ENCODE peak calls at places on chromosomes 11 and 22, in eight cellular contexts. E is ovary; I is posterior vena cava; Y is NCI-H748 treated with DMSO at 0.1 percent for 48 hours; G is iris pigment epithelial cell; B is activated naive CD8-positive, alpha-beta T cell treated with anti-CD3 and anti-CD28 coated beads, Interleukin-2, amount 50 U/mL, for 24 hours; Z is T-helper 2 cell; C is SW480. O is an unnamed sample.

GRCh38 chr11:45104006-45104789 is 42.2 kb upstream of the PRDM11 start:
- DNase-seq in B (no peak), I (no peak), Z (no peak), E (no peak), C (no peak), G (no peak), Y (no peak), O (no peak)

GRCh38 chr11:68388595-68389198 is 71.9 kb upstream of the PPP6R3 start:
- DNase-seq in C (no peak), E (no peak), Y (no peak), I (no peak), Z (no peak), G (no peak), B (no peak), O (no peak)

GRCh38 chr11:111829185-111829968 is 42.0 kb downstream of the ALG9 start:
- DNase-seq in C (no peak), B (no peak), E (no peak), Z (no peak), G (no peak), Y (no peak), I (no peak), O (no peak)

GRCh38 chr22:29907753-29908515 is 25.0 kb downstream of the MTMR3 start:
- DNase-seq in I (peak; percentile 85), E (peak; percentile 75), B (peak; percentile 18), Z (no peak), G (peak; percentile 98), Y (no peak), C (peak; percentile 83), O (peak; percentile 86)

GRCh38 chr22:20494978-20495860 is at the start of gene KLHL22:
- DNase-seq in E (no peak), Z (peak; percentile 18), I (peak; percentile 85), B (peak; percentile 41), G (peak; percentile 38), Y (no peak), C (no peak), O (peak; percentile 50)

GRCh38 chr11:112166561-112166960 is 611 bp upstream of the TEX12 start:
- DNase-seq in Y (no peak), B (no peak), E (no peak), C (no peak), G (peak; percentile 94), Z (no peak), I (no peak), O (no peak)

GRCh38 chr11:122162095-122162494 is 46.1 kb upstream of the BLID start:
- DNase-seq in G (peak; percentile 90), E (no peak), B (no peak), I (no peak), C (no peak), Y (no peak), Z (no peak), O (no peak)

GRCh38 chr11:125088576-125089455 is 22.6 kb downstream of the TMEM218 start:
- DNase-seq in C (no peak), G (no peak), B (no peak), E (peak; percentile 30), Z (no peak), Y (no peak), I (peak; percentile 62), O (no peak)

GRCh38 chr22:50301581-50301991 is 5.9 kb downstream of the PLXNB2 start:
- DNase-seq in C (no peak), E (peak; percentile 70), Y (no peak), Z (no peak), I (no peak), B (no peak), G (no peak), O (no peak)

O was measured in adrenal gland.